ENCODE peak calls at places on chromosomes 7 and 10, in ten cellular contexts. One of them, this sample, is unnamed.

GRCh38 chr7:44380179-44380830 is 54.9 kb upstream of the CAMK2B start:
- DNase-seq in AG09309: no peak
- DNase-seq in GM10248: no peak
- DNase-seq in GF-D8: no peak
- DNase-seq in ACHN: no peak
- DNase-seq in T-helper 2 cell treated with Interferon-gamma antibody and Interleukin-4, amounts not matched to agents 5 μg/mL and 100 μg/mL, for 36 hours: no peak
- DNase-seq in GM18507: no peak
- DNase-seq in hepatocyte: no peak
- DNase-seq in ovary: no peak
- DNase-seq in activated effector memory CD4-positive, alpha-beta T cell treated with anti-CD3 and anti-CD28 coated beads, Interleukin-2, amount 50 U/mL, for 16 hours: no peak
- DNase-seq in this sample: no peak

GRCh38 chr10:94361161-94361794 is 1.5 kb downstream of the NOC3L start:
- DNase-seq in AG09309: no peak
- DNase-seq in GM10248: no peak
- DNase-seq in GF-D8: no peak
- DNase-seq in ACHN: peak
- DNase-seq in T-helper 2 cell treated with Interferon-gamma antibody and Interleukin-4, amounts not matched to agents 5 μg/mL and 100 μg/mL, for 36 hours: no peak
- DNase-seq in GM18507: no peak
- DNase-seq in hepatocyte: no peak
- DNase-seq in ovary: no peak
- DNase-seq in activated effector memory CD4-positive, alpha-beta T cell treated with anti-CD3 and anti-CD28 coated beads, Interleukin-2, amount 50 U/mL, for 16 hours: no peak
- DNase-seq in this sample: peak

GRCh38 chr7:30074422-30075030 is 46.3 kb downstream of the PLEKHA8 start:
- DNase-seq in AG09309: no peak
- DNase-seq in GM10248: no peak
- DNase-seq in GF-D8: no peak
- DNase-seq in ACHN: peak
- DNase-seq in T-helper 2 cell treated with Interferon-gamma antibody and Interleukin-4, amounts not matched to agents 5 μg/mL and 100 μg/mL, for 36 hours: no peak
- DNase-seq in GM18507: no peak
- DNase-seq in hepatocyte: peak
- DNase-seq in ovary: no peak
- DNase-seq in activated effector memory CD4-positive, alpha-beta T cell treated with anti-CD3 and anti-CD28 coated beads, Interleukin-2, amount 50 U/mL, for 16 hours: no peak
- DNase-seq in this sample: no peak

GRCh38 chr7:106346678-106347217 is 62.0 kb upstream of the NAMPT start:
- DNase-seq in AG09309: peak
- DNase-seq in GM10248: peak
- DNase-seq in GF-D8: peak
- DNase-seq in ACHN: no peak
- DNase-seq in T-helper 2 cell treated with Interferon-gamma antibody and Interleukin-4, amounts not matched to agents 5 μg/mL and 100 μg/mL, for 36 hours: peak
- DNase-seq in GM18507: peak
- DNase-seq in hepatocyte: no peak
- DNase-seq in ovary: no peak
- DNase-seq in activated effector memory CD4-positive, alpha-beta T cell treated with anti-CD3 and anti-CD28 coated beads, Interleukin-2, amount 50 U/mL, for 16 hours: no peak
- DNase-seq in this sample: no peak

GRCh38 chr7:81410471-81411117 is 359.3 kb downstream of the HGF start:
- DNase-seq in AG09309: no peak
- DNase-seq in GM10248: no peak
- DNase-seq in GF-D8: no peak
- DNase-seq in ACHN: no peak
- DNase-seq in T-helper 2 cell treated with Interferon-gamma antibody and Interleukin-4, amounts not matched to agents 5 μg/mL and 100 μg/mL, for 36 hours: no peak
- DNase-seq in GM18507: no peak
- DNase-seq in hepatocyte: no peak
- DNase-seq in ovary: no peak
- DNase-seq in activated effector memory CD4-positive, alpha-beta T cell treated with anti-CD3 and anti-CD28 coated beads, Interleukin-2, amount 50 U/mL, for 16 hours: no peak
- DNase-seq in this sample: no peak

GRCh38 chr10:36280886-36281499 is 638.9 kb upstream of the FZD8 start:
- DNase-seq in AG09309: no peak
- DNase-seq in GM10248: no peak
- DNase-seq in GF-D8: no peak
- DNase-seq in ACHN: no peak
- DNase-seq in T-helper 2 cell treated with Interferon-gamma antibody and Interleukin-4, amounts not matched to agents 5 μg/mL and 100 μg/mL, for 36 hours: no peak
- DNase-seq in GM18507: no peak
- DNase-seq in hepatocyte: no peak
- DNase-seq in ovary: no peak
- DNase-seq in activated effector memory CD4-positive, alpha-beta T cell treated with anti-CD3 and anti-CD28 coated beads, Interleukin-2, amount 50 U/mL, for 16 hours: no peak
- DNase-seq in this sample: no peak

GRCh38 chr10:116084166-116084565 is 188.8 kb downstream of the GFRA1 start:
- DNase-seq in AG09309: no peak
- DNase-seq in GM10248: no peak
- DNase-seq in GF-D8: no peak
- DNase-seq in ACHN: peak
- DNase-seq in T-helper 2 cell treated with Interferon-gamma antibody and Interleukin-4, amounts not matched to agents 5 μg/mL and 100 μg/mL, for 36 hours: no peak
- DNase-seq in GM18507: no peak
- DNase-seq in hepatocyte: no peak
- DNase-seq in ovary: no peak
- DNase-seq in activated effector memory CD4-positive, alpha-beta T cell treated with anti-CD3 and anti-CD28 coated beads, Interleukin-2, amount 50 U/mL, for 16 hours: no peak
- DNase-seq in this sample: no peak

GRCh38 chr10:51397244-51397643 is 302.2 kb downstream of the CSTF2T start:
- DNase-seq in AG09309: no peak
- DNase-seq in GM10248: no peak
- DNase-seq in GF-D8: no peak
- DNase-seq in ACHN: no peak
- DNase-seq in T-helper 2 cell treated with Interferon-gamma antibody and Interleukin-4, amounts not matched to agents 5 μg/mL and 100 μg/mL, for 36 hours: no peak
- DNase-seq in GM18507: no peak
- DNase-seq in hepatocyte: no peak
- DNase-seq in ovary: no peak
- DNase-seq in activated effector memory CD4-positive, alpha-beta T cell treated with anti-CD3 and anti-CD28 coated beads, Interleukin-2, amount 50 U/mL, for 16 hours: no peak
- DNase-seq in this sample: no peak

GRCh38 chr10:132027423-132027983 is 38.2 kb upstream of the JAKMIP3 start:
- DNase-seq in AG09309: no peak
- DNase-seq in GM10248: no peak
- DNase-seq in GF-D8: no peak
- DNase-seq in ACHN: peak
- DNase-seq in T-helper 2 cell treated with Interferon-gamma antibody and Interleukin-4, amounts not matched to agents 5 μg/mL and 100 μg/mL, for 36 hours: no peak
- DNase-seq in GM18507: no peak
- DNase-seq in hepatocyte: no peak
- DNase-seq in ovary: no peak
- DNase-seq in activated effector memory CD4-positive, alpha-beta T cell treated with anti-CD3 and anti-CD28 coated beads, Interleukin-2, amount 50 U/mL, for 16 hours: no peak
- DNase-seq in this sample: no peak

GRCh38 chr10:97690138-97690537 is 3.1 kb upstream of the AVPI1 start:
- DNase-seq in AG09309: no peak
- DNase-seq in GM10248: no peak
- DNase-seq in GF-D8: no peak
- DNase-seq in ACHN: no peak
- DNase-seq in T-helper 2 cell treated with Interferon-gamma antibody and Interleukin-4, amounts not matched to agents 5 μg/mL and 100 μg/mL, for 36 hours: no peak
- DNase-seq in GM18507: no peak
- DNase-seq in hepatocyte: no peak
- DNase-seq in ovary: no peak
- DNase-seq in activated effector memory CD4-positive, alpha-beta T cell treated with anti-CD3 and anti-CD28 coated beads, Interleukin-2, amount 50 U/mL, for 16 hours: no peak
- DNase-seq in this sample: no peak

GRCh38 chr7:69932034-69932628 is 333.9 kb downstream of the AUTS2 start:
- DNase-seq in AG09309: peak
- DNase-seq in GM10248: no peak
- DNase-seq in GF-D8: no peak
- DNase-seq in ACHN: peak
- DNase-seq in T-helper 2 cell treated with Interferon-gamma antibody and Interleukin-4, amounts not matched to agents 5 μg/mL and 100 μg/mL, for 36 hours: no peak
- DNase-seq in GM18507: no peak
- DNase-seq in hepatocyte: peak
- DNase-seq in ovary: no peak
- DNase-seq in activated effector memory CD4-positive, alpha-beta T cell treated with anti-CD3 and anti-CD28 coated beads, Interleukin-2, amount 50 U/mL, for 16 hours: no peak
- DNase-seq in this sample: peak

GRCh38 chr10:5814110-5815107 is 1.2 kb upstream of the GDI2 start:
- DNase-seq in AG09309: no peak
- DNase-seq in GM10248: no peak
- DNase-seq in GF-D8: peak
- DNase-seq in ACHN: peak
- DNase-seq in T-helper 2 cell treated with Interferon-gamma antibody and Interleukin-4, amounts not matched to agents 5 μg/mL and 100 μg/mL, for 36 hours: no peak
- DNase-seq in GM18507: no peak
- DNase-seq in hepatocyte: peak
- DNase-seq in ovary: no peak
- DNase-seq in activated effector memory CD4-positive, alpha-beta T cell treated with anti-CD3 and anti-CD28 coated beads, Interleukin-2, amount 50 U/mL, for 16 hours: peak
- DNase-seq in this sample: no peak

GRCh38 chr10:69636626-69637550 is 6.8 kb downstream of the FAM241B start:
- DNase-seq in AG09309: no peak
- DNase-seq in GM10248: no peak
- DNase-seq in GF-D8: no peak
- DNase-seq in ACHN: peak
- DNase-seq in T-helper 2 cell treated with Interferon-gamma antibody and Interleukin-4, amounts not matched to agents 5 μg/mL and 100 μg/mL, for 36 hours: no peak
- DNase-seq in GM18507: no peak
- DNase-seq in hepatocyte: no peak
- DNase-seq in ovary: no peak
- DNase-seq in activated effector memory CD4-positive, alpha-beta T cell treated with anti-CD3 and anti-CD28 coated beads, Interleukin-2, amount 50 U/mL, for 16 hours: no peak
- DNase-seq in this sample: peak

GRCh38 chr7:16347461-16348192 is 73.7 kb downstream of the CRPPA start:
- DNase-seq in AG09309: no peak
- DNase-seq in GM10248: no peak
- DNase-seq in GF-D8: peak
- DNase-seq in ACHN: peak
- DNase-seq in T-helper 2 cell treated with Interferon-gamma antibody and Interleukin-4, amounts not matched to agents 5 μg/mL and 100 μg/mL, for 36 hours: no peak
- DNase-seq in GM18507: no peak
- DNase-seq in hepatocyte: peak
- DNase-seq in ovary: no peak
- DNase-seq in activated effector memory CD4-positive, alpha-beta T cell treated with anti-CD3 and anti-CD28 coated beads, Interleukin-2, amount 50 U/mL, for 16 hours: no peak
- DNase-seq in this sample: no peak

GRCh38 chr7:133854739-133855138 is 272.4 kb upstream of the LRGUK start:
- DNase-seq in AG09309: no peak
- DNase-seq in GM10248: peak
- DNase-seq in GF-D8: peak
- DNase-seq in ACHN: peak
- DNase-seq in T-helper 2 cell treated with Interferon-gamma antibody and Interleukin-4, amounts not matched to agents 5 μg/mL and 100 μg/mL, for 36 hours: no peak
- DNase-seq in GM18507: no peak
- DNase-seq in hepatocyte: peak
- DNase-seq in ovary: no peak
- DNase-seq in activated effector memory CD4-positive, alpha-beta T cell treated with anti-CD3 and anti-CD28 coated beads, Interleukin-2, amount 50 U/mL, for 16 hours: no peak
- DNase-seq in this sample: no peak

GRCh38 chr10:118045842-118046490 is 775 bp downstream of the RAB11FIP2 start:
- DNase-seq in AG09309: no peak
- DNase-seq in GM10248: peak
- DNase-seq in GF-D8: no peak
- DNase-seq in ACHN: peak
- DNase-seq in T-helper 2 cell treated with Interferon-gamma antibody and Interleukin-4, amounts not matched to agents 5 μg/mL and 100 μg/mL, for 36 hours: peak
- DNase-seq in GM18507: no peak
- DNase-seq in hepatocyte: peak
- DNase-seq in ovary: no peak
- DNase-seq in activated effector memory CD4-positive, alpha-beta T cell treated with anti-CD3 and anti-CD28 coated beads, Interleukin-2, amount 50 U/mL, for 16 hours: peak
- DNase-seq in this sample: peak

GRCh38 chr7:126790763-126791162 is 462.0 kb downstream of the GRM8 start:
- DNase-seq in AG09309: no peak
- DNase-seq in GM10248: no peak
- DNase-seq in GF-D8: no peak
- DNase-seq in ACHN: peak
- DNase-seq in T-helper 2 cell treated with Interferon-gamma antibody and Interleukin-4, amounts not matched to agents 5 μg/mL and 100 μg/mL, for 36 hours: no peak
- DNase-seq in GM18507: no peak
- DNase-seq in hepatocyte: no peak
- DNase-seq in ovary: no peak
- DNase-seq in activated effector memory CD4-positive, alpha-beta T cell treated with anti-CD3 and anti-CD28 coated beads, Interleukin-2, amount 50 U/mL, for 16 hours: no peak
- DNase-seq in this sample: no peak

GRCh38 chr10:11539191-11539868 is 72.1 kb downstream of the USP6NL start:
- DNase-seq in AG09309: no peak
- DNase-seq in GM10248: no peak
- DNase-seq in GF-D8: no peak
- DNase-seq in ACHN: no peak
- DNase-seq in T-helper 2 cell treated with Interferon-gamma antibody and Interleukin-4, amounts not matched to agents 5 μg/mL and 100 μg/mL, for 36 hours: no peak
- DNase-seq in GM18507: no peak
- DNase-seq in hepatocyte: no peak
- DNase-seq in ovary: no peak
- DNase-seq in activated effector memory CD4-positive, alpha-beta T cell treated with anti-CD3 and anti-CD28 coated beads, Interleukin-2, amount 50 U/mL, for 16 hours: no peak
- DNase-seq in this sample: no peak

GRCh38 chr10:121615401-121615800 is 17.2 kb upstream of the FGFR2 start:
- DNase-seq in AG09309: no peak
- DNase-seq in GM10248: no peak
- DNase-seq in GF-D8: no peak
- DNase-seq in ACHN: no peak
- DNase-seq in T-helper 2 cell treated with Interferon-gamma antibody and Interleukin-4, amounts not matched to agents 5 μg/mL and 100 μg/mL, for 36 hours: no peak
- DNase-seq in GM18507: no peak
- DNase-seq in hepatocyte: no peak
- DNase-seq in ovary: no peak
- DNase-seq in activated effector memory CD4-positive, alpha-beta T cell treated with anti-CD3 and anti-CD28 coated beads, Interleukin-2, amount 50 U/mL, for 16 hours: no peak
- DNase-seq in this sample: no peak

GRCh38 chr7:121872831-121873764 is at the start of gene PTPRZ1:
- DNase-seq in AG09309: no peak
- DNase-seq in GM10248: peak
- DNase-seq in GF-D8: no peak
- DNase-seq in ACHN: peak
- DNase-seq in T-helper 2 cell treated with Interferon-gamma antibody and Interleukin-4, amounts not matched to agents 5 μg/mL and 100 μg/mL, for 36 hours: no peak
- DNase-seq in GM18507: no peak
- DNase-seq in hepatocyte: peak
- DNase-seq in ovary: peak
- DNase-seq in activated effector memory CD4-positive, alpha-beta T cell treated with anti-CD3 and anti-CD28 coated beads, Interleukin-2, amount 50 U/mL, for 16 hours: no peak
- DNase-seq in this sample: peak

GRCh38 chr10:76939862-76940495 is 697.6 kb downstream of the KCNMA1 start:
- DNase-seq in AG09309: no peak
- DNase-seq in GM10248: no peak
- DNase-seq in GF-D8: no peak
- DNase-seq in ACHN: no peak
- DNase-seq in T-helper 2 cell treated with Interferon-gamma antibody and Interleukin-4, amounts not matched to agents 5 μg/mL and 100 μg/mL, for 36 hours: no peak
- DNase-seq in GM18507: no peak
- DNase-seq in hepatocyte: no peak
- DNase-seq in ovary: no peak
- DNase-seq in activated effector memory CD4-positive, alpha-beta T cell treated with anti-CD3 and anti-CD28 coated beads, Interleukin-2, amount 50 U/mL, for 16 hours: no peak
- DNase-seq in this sample: no peak

GRCh38 chr7:134936893-134937520 is 49.3 kb upstream of the AGBL3 start:
- DNase-seq in AG09309: no peak
- DNase-seq in GM10248: no peak
- DNase-seq in GF-D8: no peak
- DNase-seq in ACHN: no peak
- DNase-seq in T-helper 2 cell treated with Interferon-gamma antibody and Interleukin-4, amounts not matched to agents 5 μg/mL and 100 μg/mL, for 36 hours: no peak
- DNase-seq in GM18507: no peak
- DNase-seq in hepatocyte: no peak
- DNase-seq in ovary: no peak
- DNase-seq in activated effector memory CD4-positive, alpha-beta T cell treated with anti-CD3 and anti-CD28 coated beads, Interleukin-2, amount 50 U/mL, for 16 hours: no peak
- DNase-seq in this sample: no peak

GRCh38 chr10:107071301-107071700 is 93.2 kb downstream of the SORCS1 start:
- DNase-seq in AG09309: no peak
- DNase-seq in GM10248: no peak
- DNase-seq in GF-D8: no peak
- DNase-seq in ACHN: no peak
- DNase-seq in T-helper 2 cell treated with Interferon-gamma antibody and Interleukin-4, amounts not matched to agents 5 μg/mL and 100 μg/mL, for 36 hours: no peak
- DNase-seq in GM18507: no peak
- DNase-seq in hepatocyte: no peak
- DNase-seq in ovary: no peak
- DNase-seq in activated effector memory CD4-positive, alpha-beta T cell treated with anti-CD3 and anti-CD28 coated beads, Interleukin-2, amount 50 U/mL, for 16 hours: no peak
- DNase-seq in this sample: no peak

GRCh38 chr7:2670720-2671391 is 17.1 kb upstream of the AMZ1 start:
- DNase-seq in AG09309: no peak
- DNase-seq in GM10248: peak
- DNase-seq in GF-D8: peak
- DNase-seq in ACHN: peak
- DNase-seq in T-helper 2 cell treated with Interferon-gamma antibody and Interleukin-4, amounts not matched to agents 5 μg/mL and 100 μg/mL, for 36 hours: peak
- DNase-seq in GM18507: peak
- DNase-seq in hepatocyte: peak
- DNase-seq in ovary: peak
- DNase-seq in activated effector memory CD4-positive, alpha-beta T cell treated with anti-CD3 and anti-CD28 coated beads, Interleukin-2, amount 50 U/mL, for 16 hours: peak
- DNase-seq in this sample: peak

GRCh38 chr10:33876547-33877400 is 542.3 kb upstream of the NRP1 start:
- DNase-seq in AG09309: no peak
- DNase-seq in GM10248: no peak
- DNase-seq in GF-D8: no peak
- DNase-seq in ACHN: no peak
- DNase-seq in T-helper 2 cell treated with Interferon-gamma antibody and Interleukin-4, amounts not matched to agents 5 μg/mL and 100 μg/mL, for 36 hours: no peak
- DNase-seq in GM18507: no peak
- DNase-seq in hepatocyte: peak
- DNase-seq in ovary: no peak
- DNase-seq in activated effector memory CD4-positive, alpha-beta T cell treated with anti-CD3 and anti-CD28 coated beads, Interleukin-2, amount 50 U/mL, for 16 hours: no peak
- DNase-seq in this sample: no peak

GRCh38 chr7:139548302-139549028 is 25.0 kb downstream of the CLEC2L start:
- DNase-seq in AG09309: no peak
- DNase-seq in GM10248: no peak
- DNase-seq in GF-D8: no peak
- DNase-seq in ACHN: no peak
- DNase-seq in T-helper 2 cell treated with Interferon-gamma antibody and Interleukin-4, amounts not matched to agents 5 μg/mL and 100 μg/mL, for 36 hours: no peak
- DNase-seq in GM18507: no peak
- DNase-seq in hepatocyte: no peak
- DNase-seq in ovary: no peak
- DNase-seq in activated effector memory CD4-positive, alpha-beta T cell treated with anti-CD3 and anti-CD28 coated beads, Interleukin-2, amount 50 U/mL, for 16 hours: no peak
- DNase-seq in this sample: no peak

GRCh38 chr10:92508866-92509265 is 65.0 kb downstream of the IDE start:
- DNase-seq in AG09309: no peak
- DNase-seq in GM10248: no peak
- DNase-seq in GF-D8: no peak
- DNase-seq in ACHN: no peak
- DNase-seq in T-helper 2 cell treated with Interferon-gamma antibody and Interleukin-4, amounts not matched to agents 5 μg/mL and 100 μg/mL, for 36 hours: no peak
- DNase-seq in GM18507: no peak
- DNase-seq in hepatocyte: no peak
- DNase-seq in ovary: no peak
- DNase-seq in activated effector memory CD4-positive, alpha-beta T cell treated with anti-CD3 and anti-CD28 coated beads, Interleukin-2, amount 50 U/mL, for 16 hours: no peak
- DNase-seq in this sample: no peak

GRCh38 chr10:124625831-124626238 is 118.3 kb downstream of the FAM53B start:
- DNase-seq in AG09309: no peak
- DNase-seq in GM10248: no peak
- DNase-seq in GF-D8: no peak
- DNase-seq in ACHN: no peak
- DNase-seq in T-helper 2 cell treated with Interferon-gamma antibody and Interleukin-4, amounts not matched to agents 5 μg/mL and 100 μg/mL, for 36 hours: no peak
- DNase-seq in GM18507: no peak
- DNase-seq in hepatocyte: no peak
- DNase-seq in ovary: no peak
- DNase-seq in activated effector memory CD4-positive, alpha-beta T cell treated with anti-CD3 and anti-CD28 coated beads, Interleukin-2, amount 50 U/mL, for 16 hours: no peak
- DNase-seq in this sample: no peak

This sample was measured in thyroid gland.